ENCODE peak calls at places on chromosomes 1 and 21, in eight cellular contexts. One of them, this sample, is unnamed. For H3K27me3, the result is how much of the 10 kb centered on the place peaks cover.

GRCh38 chr1:68136187-68136586 is 85.8 kb upstream of the DIRAS3 start:
- DNase-seq in left lung: no peak
- DNase-seq in pancreas: no peak
- DNase-seq in psoas muscle: no peak
- DNase-seq in heart left ventricle: no peak
- DNase-seq in spleen: no peak
- DNase-seq in GM06990: no peak
- DNase-seq in tibial artery: no peak
- DNase-seq in this sample: no peak

GRCh38 chr1:162696286-162696862 is 64.1 kb downstream of the DDR2 start:
- DNase-seq in left lung: no peak
- DNase-seq in pancreas: peak
- DNase-seq in psoas muscle: peak
- DNase-seq in heart left ventricle: peak
- DNase-seq in spleen: no peak
- DNase-seq in GM06990: no peak
- DNase-seq in tibial artery: peak
- DNase-seq in this sample: peak

GRCh38 chr1:240306673-240307072 is 215.0 kb downstream of the FMN2 start:
- DNase-seq in left lung: no peak
- DNase-seq in pancreas: no peak
- DNase-seq in psoas muscle: no peak
- DNase-seq in heart left ventricle: no peak
- DNase-seq in spleen: no peak
- DNase-seq in GM06990: no peak
- DNase-seq in tibial artery: no peak
- DNase-seq in this sample: no peak

GRCh38 chr1:17617787-17618557 is 78.5 kb downstream of the ARHGEF10L start:
- DNase-seq in left lung: no peak
- DNase-seq in pancreas: no peak
- DNase-seq in psoas muscle: peak
- DNase-seq in heart left ventricle: peak
- DNase-seq in spleen: no peak
- DNase-seq in GM06990: no peak
- DNase-seq in tibial artery: peak
- DNase-seq in this sample: no peak

GRCh38 chr1:240503558-240503957 is 108.4 kb downstream of the GREM2 start:
- DNase-seq in left lung: no peak
- DNase-seq in pancreas: no peak
- DNase-seq in psoas muscle: no peak
- DNase-seq in heart left ventricle: no peak
- DNase-seq in spleen: no peak
- DNase-seq in GM06990: no peak
- DNase-seq in tibial artery: no peak
- DNase-seq in this sample: no peak

GRCh38 chr1:230761443-230762167 is 14.4 kb downstream of the CAPN9 start:
- DNase-seq in left lung: no peak
- DNase-seq in pancreas: no peak
- DNase-seq in psoas muscle: no peak
- DNase-seq in heart left ventricle: no peak
- DNase-seq in spleen: no peak
- DNase-seq in GM06990: no peak
- DNase-seq in tibial artery: no peak
- DNase-seq in this sample: no peak

GRCh38 chr1:75916834-75917233 is 15.4 kb downstream of the ASB17 start:
- DNase-seq in left lung: no peak
- DNase-seq in pancreas: no peak
- DNase-seq in psoas muscle: no peak
- DNase-seq in heart left ventricle: no peak
- DNase-seq in spleen: no peak
- DNase-seq in GM06990: no peak
- DNase-seq in tibial artery: no peak
- DNase-seq in this sample: no peak

GRCh38 chr1:2127181-2128145 is 67.1 kb downstream of the FAAP20 start:
- DNase-seq in left lung: peak
- DNase-seq in pancreas: no peak
- DNase-seq in psoas muscle: peak
- DNase-seq in heart left ventricle: peak
- DNase-seq in spleen: peak
- DNase-seq in GM06990: no peak
- DNase-seq in tibial artery: no peak
- DNase-seq in this sample: no peak

GRCh38 chr1:184910596-184910995 is 63.7 kb downstream of the NIBAN1 start:
- DNase-seq in left lung: no peak
- DNase-seq in pancreas: peak
- DNase-seq in psoas muscle: peak
- DNase-seq in heart left ventricle: no peak
- DNase-seq in spleen: no peak
- DNase-seq in GM06990: no peak
- DNase-seq in tibial artery: peak
- DNase-seq in this sample: no peak

GRCh38 chr1:223887724-223888428 is 42.1 kb upstream of the TP53BP2 start:
- DNase-seq in left lung: no peak
- DNase-seq in pancreas: no peak
- DNase-seq in psoas muscle: peak
- DNase-seq in heart left ventricle: no peak
- DNase-seq in spleen: no peak
- DNase-seq in GM06990: no peak
- DNase-seq in tibial artery: peak
- DNase-seq in this sample: no peak

GRCh38 chr1:40630488-40631223 is 34.8 kb downstream of the RIMS3 start:
- DNase-seq in left lung: no peak
- DNase-seq in pancreas: peak
- DNase-seq in psoas muscle: no peak
- DNase-seq in heart left ventricle: no peak
- DNase-seq in spleen: no peak
- DNase-seq in GM06990: no peak
- DNase-seq in tibial artery: no peak
- DNase-seq in this sample: peak

GRCh38 chr1:159799446-159799985 is 2.6 kb upstream of the FCRL6 start:
- DNase-seq in left lung: no peak
- DNase-seq in pancreas: no peak
- DNase-seq in psoas muscle: no peak
- DNase-seq in heart left ventricle: no peak
- DNase-seq in spleen: no peak
- DNase-seq in GM06990: no peak
- DNase-seq in tibial artery: no peak
- DNase-seq in this sample: no peak

GRCh38 chr1:38730511-38731397 is 128.8 kb downstream of the RRAGC start:
- DNase-seq in left lung: no peak
- DNase-seq in pancreas: no peak
- DNase-seq in psoas muscle: no peak
- DNase-seq in heart left ventricle: no peak
- DNase-seq in spleen: no peak
- DNase-seq in GM06990: no peak
- DNase-seq in tibial artery: no peak
- DNase-seq in this sample: no peak

GRCh38 chr1:107277022-107277421 is 136.2 kb downstream of the NTNG1 start:
- DNase-seq in left lung: no peak
- DNase-seq in pancreas: no peak
- DNase-seq in psoas muscle: no peak
- DNase-seq in heart left ventricle: no peak
- DNase-seq in spleen: no peak
- DNase-seq in GM06990: no peak
- DNase-seq in tibial artery: no peak
- DNase-seq in this sample: peak

GRCh38 chr1:216528816-216529215 is 105.6 kb upstream of the USH2A start:
- DNase-seq in left lung: no peak
- DNase-seq in pancreas: no peak
- DNase-seq in psoas muscle: no peak
- DNase-seq in heart left ventricle: no peak
- DNase-seq in spleen: no peak
- DNase-seq in GM06990: peak
- DNase-seq in tibial artery: no peak
- DNase-seq in this sample: no peak

GRCh38 chr21:45618287-45618686 is 25.2 kb upstream of the PCBP3 start:
- DNase-seq in left lung: peak
- DNase-seq in pancreas: no peak
- DNase-seq in psoas muscle: no peak
- DNase-seq in heart left ventricle: no peak
- DNase-seq in spleen: peak
- DNase-seq in GM06990: no peak
- DNase-seq in tibial artery: no peak
- DNase-seq in this sample: peak
- H3K27me3 ChIP-seq in left lung: half or more
- H3K27me3 ChIP-seq in pancreas: under half
- H3K27me3 ChIP-seq in psoas muscle: under half
- H3K27me3 ChIP-seq in heart left ventricle: half or more
- H3K27me3 ChIP-seq in spleen: under half
- H3K27me3 ChIP-seq in GM06990: under half
- H3K27me3 ChIP-seq in tibial artery: half or more
- H3K27me3 ChIP-seq in this sample: under half

GRCh38 chr1:151846686-151847227 is 6.8 kb downstream of the THEM5 start:
- DNase-seq in left lung: no peak
- DNase-seq in pancreas: no peak
- DNase-seq in psoas muscle: no peak
- DNase-seq in heart left ventricle: no peak
- DNase-seq in spleen: no peak
- DNase-seq in GM06990: no peak
- DNase-seq in tibial artery: peak
- DNase-seq in this sample: no peak
- H3K27me3 ChIP-seq in left lung: under half
- H3K27me3 ChIP-seq in pancreas: under half
- H3K27me3 ChIP-seq in psoas muscle: under half
- H3K27me3 ChIP-seq in heart left ventricle: under half
- H3K27me3 ChIP-seq in spleen: under half
- H3K27me3 ChIP-seq in GM06990: under half
- H3K27me3 ChIP-seq in tibial artery: under half
- H3K27me3 ChIP-seq in this sample: under half

DNA sequence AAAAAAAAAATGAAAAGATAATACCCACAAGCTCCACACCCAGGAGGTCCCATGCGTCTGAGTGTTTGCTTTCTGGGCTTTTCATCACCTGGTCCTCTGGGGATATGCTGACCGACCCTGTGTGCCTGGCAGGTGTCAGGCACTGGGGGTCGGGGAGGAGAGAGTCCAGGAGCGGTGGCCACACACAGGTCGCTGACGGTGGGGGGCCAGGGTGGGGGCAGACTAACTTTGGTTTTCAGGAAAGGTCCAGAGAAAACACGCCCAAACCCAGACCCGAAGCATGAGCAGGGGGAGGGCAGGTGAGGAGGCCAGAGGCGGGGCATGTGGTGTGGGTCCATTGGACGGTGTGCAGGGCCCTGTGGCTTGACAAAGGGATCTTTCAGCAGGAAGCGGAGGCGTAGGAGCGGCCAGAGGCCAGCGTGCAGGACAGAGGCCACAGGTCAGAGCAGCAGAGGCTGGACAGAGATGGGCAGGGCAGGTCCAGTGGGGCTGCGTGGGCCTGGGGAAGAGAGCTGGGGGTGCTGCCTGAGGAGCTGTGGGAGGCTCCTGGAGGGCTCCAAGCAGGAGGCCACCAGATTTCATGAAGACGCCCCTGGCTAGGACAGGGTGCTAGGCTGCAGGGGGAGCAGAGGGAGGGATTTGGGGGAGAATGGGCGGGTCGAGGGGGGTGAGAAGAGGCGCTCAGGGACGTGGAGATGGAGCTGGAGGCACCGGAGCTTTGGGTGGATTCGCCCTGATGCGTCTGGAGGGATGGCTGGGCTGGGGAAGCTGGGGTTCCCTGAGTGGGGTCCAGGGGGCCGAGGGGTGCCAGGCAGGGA is 15.8 kb downstream of the RNF223 start:
- DNase-seq in left lung: no peak
- DNase-seq in pancreas: no peak
- DNase-seq in psoas muscle: no peak
- DNase-seq in heart left ventricle: no peak
- DNase-seq in spleen: no peak
- DNase-seq in GM06990: no peak
- DNase-seq in tibial artery: no peak
- DNase-seq in this sample: no peak
- H3K27me3 ChIP-seq in left lung: half or more
- H3K27me3 ChIP-seq in pancreas: under half
- H3K27me3 ChIP-seq in psoas muscle: under half
- H3K27me3 ChIP-seq in heart left ventricle: under half
- H3K27me3 ChIP-seq in spleen: half or more
- H3K27me3 ChIP-seq in GM06990: under half
- H3K27me3 ChIP-seq in tibial artery: half or more
- H3K27me3 ChIP-seq in this sample: half or more

GRCh38 chr21:32193066-32193465 is 85.8 kb downstream of the MIS18A start:
- DNase-seq in left lung: no peak
- DNase-seq in pancreas: no peak
- DNase-seq in psoas muscle: no peak
- DNase-seq in heart left ventricle: no peak
- DNase-seq in spleen: no peak
- DNase-seq in GM06990: no peak
- DNase-seq in tibial artery: no peak
- DNase-seq in this sample: no peak
- H3K27me3 ChIP-seq in left lung: under half
- H3K27me3 ChIP-seq in pancreas: under half
- H3K27me3 ChIP-seq in psoas muscle: under half
- H3K27me3 ChIP-seq in heart left ventricle: under half
- H3K27me3 ChIP-seq in spleen: under half
- H3K27me3 ChIP-seq in GM06990: under half
- H3K27me3 ChIP-seq in tibial artery: under half
- H3K27me3 ChIP-seq in this sample: under half

GRCh38 chr1:21909286-21909759 is 27.8 kb downstream of the HSPG2 start:
- DNase-seq in left lung: no peak
- DNase-seq in pancreas: no peak
- DNase-seq in psoas muscle: peak
- DNase-seq in heart left ventricle: no peak
- DNase-seq in spleen: no peak
- DNase-seq in GM06990: no peak
- DNase-seq in tibial artery: peak
- DNase-seq in this sample: no peak

GRCh38 chr1:21906173-21907078 is 30.7 kb downstream of the HSPG2 start:
- DNase-seq in left lung: no peak
- DNase-seq in pancreas: no peak
- DNase-seq in psoas muscle: peak
- DNase-seq in heart left ventricle: peak
- DNase-seq in spleen: peak
- DNase-seq in GM06990: no peak
- DNase-seq in tibial artery: peak
- DNase-seq in this sample: peak

GRCh38 chr1:21904725-21905520 is 32.2 kb downstream of the HSPG2 start:
- DNase-seq in left lung: no peak
- DNase-seq in pancreas: peak
- DNase-seq in psoas muscle: peak
- DNase-seq in heart left ventricle: no peak
- DNase-seq in spleen: no peak
- DNase-seq in GM06990: no peak
- DNase-seq in tibial artery: peak
- DNase-seq in this sample: no peak

GRCh38 chr1:21907737-21908136 is 29.4 kb downstream of the HSPG2 start:
- DNase-seq in left lung: no peak
- DNase-seq in pancreas: no peak
- DNase-seq in psoas muscle: no peak
- DNase-seq in heart left ventricle: no peak
- DNase-seq in spleen: no peak
- DNase-seq in GM06990: no peak
- DNase-seq in tibial artery: no peak
- DNase-seq in this sample: no peak

DNA sequence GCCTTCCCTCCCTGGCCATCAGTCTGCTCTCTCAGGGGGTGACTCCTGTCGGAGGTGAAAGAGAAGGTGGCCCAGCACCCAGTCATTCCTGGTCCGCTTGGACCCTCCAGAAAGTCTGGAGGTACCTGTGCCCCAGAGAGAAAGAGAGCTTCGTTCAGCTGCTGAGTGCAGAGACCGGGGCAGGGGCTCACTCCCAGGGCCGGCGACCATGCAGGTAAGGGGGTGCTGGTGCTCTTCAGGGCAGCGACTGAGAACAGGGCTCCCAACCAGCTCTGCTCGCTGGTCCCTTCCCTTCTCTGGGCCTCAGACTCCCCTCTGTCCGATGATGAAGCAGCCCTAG is 30.1 kb downstream of the HSPG2 start:
- DNase-seq in left lung: no peak
- DNase-seq in pancreas: no peak
- DNase-seq in psoas muscle: no peak
- DNase-seq in heart left ventricle: no peak
- DNase-seq in spleen: no peak
- DNase-seq in GM06990: no peak
- DNase-seq in tibial artery: no peak
- DNase-seq in this sample: no peak
- H3K27me3 ChIP-seq in left lung: under half
- H3K27me3 ChIP-seq in pancreas: under half
- H3K27me3 ChIP-seq in psoas muscle: under half
- H3K27me3 ChIP-seq in heart left ventricle: under half
- H3K27me3 ChIP-seq in spleen: under half
- H3K27me3 ChIP-seq in GM06990: under half
- H3K27me3 ChIP-seq in tibial artery: under half
- H3K27me3 ChIP-seq in this sample: under half

This sample was measured in BE2C.